ENCODE peak calls at places on chromosome 17, in seven cellular contexts. H is germinal center; L is GM19239; W is stimulated activated CD8-positive, alpha-beta memory T cell treated with anti-CD3 and anti-CD28 coated beads, Interleukin-15, amount 100 ng/mL, for 24 hours; X is left ventricle myocardium inferior; I is HT-29; T is effector CD4-positive, alpha-beta T cell. J is an unnamed sample.

GRCh38 chr17:32693135-32693897 is 183.6 kb downstream of the MYO1D start:
- DNase-seq in H (no peak), L (no peak), W (no peak), X (no peak), I (no peak), T (no peak), J (no peak)

GRCh38 chr17:29090746-29091395 is 47.9 kb downstream of the PIPOX start:
- DNase-seq in H (no peak), L (no peak), W (no peak), X (no peak), I (no peak), T (no peak), J (no peak)

GRCh38 chr17:75105269-75106080 is 4.3 kb upstream of the ARMC7 start:
- DNase-seq in H (peak), L (peak), W (no peak), X (no peak), I (peak), T (no peak), J (peak)

GRCh38 chr17:29124135-29124930 is 55.9 kb downstream of the MYO18A start:
- DNase-seq in H (peak), L (peak), W (no peak), X (no peak), I (peak), T (no peak), J (peak)

GRCh38 chr17:40326832-40327199 is 17.8 kb downstream of the RARA start:
- DNase-seq in H (no peak), L (no peak), W (no peak), X (peak), I (no peak), T (no peak), J (no peak)

GRCh38 chr17:35097776-35098175 is 21.9 kb downstream of the RAD51D start:
- DNase-seq in H (no peak), L (no peak), W (no peak), X (no peak), I (no peak), T (no peak), J (no peak)

GRCh38 chr17:4204676-4205075 is 59.1 kb downstream of the ANKFY1 start:
- DNase-seq in H (no peak), L (no peak), W (no peak), X (no peak), I (no peak), T (no peak), J (no peak)

GRCh38 chr17:50649042-50649908 is 14.6 kb downstream of the ABCC3 start:
- DNase-seq in H (no peak), L (no peak), W (no peak), X (no peak), I (peak), T (no peak), J (peak)

GRCh38 chr17:67639555-67639954 is 78.2 kb upstream of the NOL11 start:
- DNase-seq in H (no peak), L (no peak), W (no peak), X (no peak), I (peak), T (no peak), J (no peak)